ENCODE peak calls at places on chromosomes 3 and 15, in six cellular contexts. E is stimulated activated CD8-positive, alpha-beta memory T cell treated with anti-CD3 and anti-CD28 coated beads, Interleukin-7, amount 100 ng/mL, for 48 hours; L is astrocyte; J is neural progenitor cell; C is lung microvascular endothelial cell; P is substantia nigra. D is an unnamed sample.
A peak's percentile ranks its signal among the peaks of the same experiment; 100 is the strongest.

GRCh38 chr3:14780927-14781507 is 37.7 kb upstream of the FGD5 start:
- DNase-seq in E (no peak), P (no peak), L (peak; percentile 6), J (peak; percentile 80), C (peak; percentile 69), D (peak; percentile 34)

GRCh38 chr15:65404196-65404872 is 18.4 kb downstream of the IGDCC4 start:
- DNase-seq in J (peak; percentile 17), E (no peak), C (no peak), L (no peak), P (no peak), D (no peak)

GRCh38 chr3:193829781-193830180 is 236.8 kb downstream of the OPA1 start:
- DNase-seq in J (no peak), P (no peak), C (no peak), E (no peak), L (peak; percentile 83), D (peak; percentile 96)

GRCh38 chr3:150495563-150496168 is 50.6 kb downstream of the SERP1 start:
- DNase-seq in J (peak; percentile 37), L (peak; percentile 23), P (no peak), E (no peak), C (peak; percentile 59), D (peak; percentile 67)

GRCh38 chr3:16761576-16761975 is 123.2 kb upstream of the PLCL2 start:
- DNase-seq in L (peak; percentile 34), J (no peak), C (no peak), E (no peak), P (no peak), D (peak; percentile 70)

GRCh38 chr3:127787071-127787490 is 35.2 kb downstream of the MGLL start:
- DNase-seq in P (peak; percentile 57), E (no peak), L (no peak), C (no peak), J (no peak), D (no peak)

GRCh38 chr15:94258246-94258645 is 26.9 kb downstream of the MCTP2 start:
- DNase-seq in J (no peak), C (no peak), E (no peak), P (no peak), L (no peak), D (no peak)

GRCh38 chr15:97929456-97930229 is 30.9 kb upstream of the ARRDC4 start:
- DNase-seq in C (no peak), E (no peak), L (no peak), J (no peak), P (no peak), D (peak; percentile 4)

GRCh38 chr3:39146611-39147373 is 6.6 kb downstream of the CSRNP1 start:
- DNase-seq in E (peak; percentile 80), J (no peak), P (no peak), C (peak; percentile 99), L (peak; percentile 98), D (peak; percentile 93)

GRCh38 chr3:191376742-191377141 is 46.4 kb upstream of the UTS2B start:
- DNase-seq in L (peak; percentile 67), E (no peak), P (no peak), J (no peak), C (peak; percentile 86), D (peak; percentile 97)